ENCODE peak calls at places on chromosomes 2 and 18, in six cellular contexts. One of them, this sample, is unnamed.

GRCh38 chr18:21241224-21242131 is 554 bp upstream of the GREB1L start:
- DNase-seq in A172: no peak
- DNase-seq in fibroblast of lung: no peak
- DNase-seq in RWPE1: no peak
- DNase-seq in NCI-H524 treated with DMSO at 0.1 percent for 48 hours: no peak
- DNase-seq in stimulated activated CD4-positive, alpha-beta T cell treated with anti-CD3 and anti-CD28 coated beads, Interleukin-1b, Interleukin-23, amount 100 ng/mL, for 24 hours: no peak
- DNase-seq in this sample: no peak

GRCh38 chr2:119523383-119523958 is 812 bp downstream of the SCTR start:
- DNase-seq in A172: no peak
- DNase-seq in fibroblast of lung: no peak
- DNase-seq in RWPE1: no peak
- DNase-seq in NCI-H524 treated with DMSO at 0.1 percent for 48 hours: no peak
- DNase-seq in stimulated activated CD4-positive, alpha-beta T cell treated with anti-CD3 and anti-CD28 coated beads, Interleukin-1b, Interleukin-23, amount 100 ng/mL, for 24 hours: no peak
- DNase-seq in this sample: no peak

GRCh38 chr18:9825571-9826073 is 60.2 kb upstream of the TXNDC2 start:
- DNase-seq in A172: peak
- DNase-seq in fibroblast of lung: peak
- DNase-seq in RWPE1: peak
- DNase-seq in NCI-H524 treated with DMSO at 0.1 percent for 48 hours: no peak
- DNase-seq in stimulated activated CD4-positive, alpha-beta T cell treated with anti-CD3 and anti-CD28 coated beads, Interleukin-1b, Interleukin-23, amount 100 ng/mL, for 24 hours: no peak
- DNase-seq in this sample: peak

GRCh38 chr2:181106789-181107418 is 126.5 kb downstream of the UBE2E3 start:
- DNase-seq in A172: peak
- DNase-seq in fibroblast of lung: peak
- DNase-seq in RWPE1: peak
- DNase-seq in NCI-H524 treated with DMSO at 0.1 percent for 48 hours: no peak
- DNase-seq in stimulated activated CD4-positive, alpha-beta T cell treated with anti-CD3 and anti-CD28 coated beads, Interleukin-1b, Interleukin-23, amount 100 ng/mL, for 24 hours: no peak
- DNase-seq in this sample: peak

GRCh38 chr2:42142476-42143184 is 26.5 kb upstream of the EML4 start:
- DNase-seq in A172: no peak
- DNase-seq in fibroblast of lung: peak
- DNase-seq in RWPE1: no peak
- DNase-seq in NCI-H524 treated with DMSO at 0.1 percent for 48 hours: no peak
- DNase-seq in stimulated activated CD4-positive, alpha-beta T cell treated with anti-CD3 and anti-CD28 coated beads, Interleukin-1b, Interleukin-23, amount 100 ng/mL, for 24 hours: no peak
- DNase-seq in this sample: no peak

GRCh38 chr18:37492952-37493351 is 72.6 kb downstream of the CELF4 start:
- DNase-seq in A172: no peak
- DNase-seq in fibroblast of lung: no peak
- DNase-seq in RWPE1: no peak
- DNase-seq in NCI-H524 treated with DMSO at 0.1 percent for 48 hours: no peak
- DNase-seq in stimulated activated CD4-positive, alpha-beta T cell treated with anti-CD3 and anti-CD28 coated beads, Interleukin-1b, Interleukin-23, amount 100 ng/mL, for 24 hours: no peak
- DNase-seq in this sample: no peak

GRCh38 chr2:15899751-15900493 is 40.4 kb upstream of the MYCN start:
- DNase-seq in A172: no peak
- DNase-seq in fibroblast of lung: no peak
- DNase-seq in RWPE1: no peak
- DNase-seq in NCI-H524 treated with DMSO at 0.1 percent for 48 hours: no peak
- DNase-seq in stimulated activated CD4-positive, alpha-beta T cell treated with anti-CD3 and anti-CD28 coated beads, Interleukin-1b, Interleukin-23, amount 100 ng/mL, for 24 hours: no peak
- DNase-seq in this sample: no peak

GRCh38 chr18:2538844-2539243 is 32.5 kb downstream of the METTL4 start:
- DNase-seq in A172: no peak
- DNase-seq in fibroblast of lung: peak
- DNase-seq in RWPE1: no peak
- DNase-seq in NCI-H524 treated with DMSO at 0.1 percent for 48 hours: peak
- DNase-seq in stimulated activated CD4-positive, alpha-beta T cell treated with anti-CD3 and anti-CD28 coated beads, Interleukin-1b, Interleukin-23, amount 100 ng/mL, for 24 hours: no peak
- DNase-seq in this sample: no peak

GRCh38 chr18:46571756-46572155 is 85.3 kb downstream of the LOXHD1 start:
- DNase-seq in A172: no peak
- DNase-seq in fibroblast of lung: no peak
- DNase-seq in RWPE1: no peak
- DNase-seq in NCI-H524 treated with DMSO at 0.1 percent for 48 hours: no peak
- DNase-seq in stimulated activated CD4-positive, alpha-beta T cell treated with anti-CD3 and anti-CD28 coated beads, Interleukin-1b, Interleukin-23, amount 100 ng/mL, for 24 hours: no peak
- DNase-seq in this sample: no peak

GRCh38 chr18:33051397-33051796 is 278.6 kb upstream of the KLHL14 start:
- DNase-seq in A172: no peak
- DNase-seq in fibroblast of lung: peak
- DNase-seq in RWPE1: no peak
- DNase-seq in NCI-H524 treated with DMSO at 0.1 percent for 48 hours: no peak
- DNase-seq in stimulated activated CD4-positive, alpha-beta T cell treated with anti-CD3 and anti-CD28 coated beads, Interleukin-1b, Interleukin-23, amount 100 ng/mL, for 24 hours: no peak
- DNase-seq in this sample: no peak

GRCh38 chr2:234081970-234082822 is 31.7 kb downstream of the SPP2 start:
- DNase-seq in A172: no peak
- DNase-seq in fibroblast of lung: no peak
- DNase-seq in RWPE1: no peak
- DNase-seq in NCI-H524 treated with DMSO at 0.1 percent for 48 hours: no peak
- DNase-seq in stimulated activated CD4-positive, alpha-beta T cell treated with anti-CD3 and anti-CD28 coated beads, Interleukin-1b, Interleukin-23, amount 100 ng/mL, for 24 hours: no peak
- DNase-seq in this sample: no peak

GRCh38 chr18:52287151-52287550 is 52.8 kb upstream of the DCC start:
- DNase-seq in A172: peak
- DNase-seq in fibroblast of lung: peak
- DNase-seq in RWPE1: no peak
- DNase-seq in NCI-H524 treated with DMSO at 0.1 percent for 48 hours: no peak
- DNase-seq in stimulated activated CD4-positive, alpha-beta T cell treated with anti-CD3 and anti-CD28 coated beads, Interleukin-1b, Interleukin-23, amount 100 ng/mL, for 24 hours: no peak
- DNase-seq in this sample: no peak

GRCh38 chr2:188984680-188985079 is 10.5 kb downstream of the COL3A1 start:
- DNase-seq in A172: peak
- DNase-seq in fibroblast of lung: peak
- DNase-seq in RWPE1: no peak
- DNase-seq in NCI-H524 treated with DMSO at 0.1 percent for 48 hours: no peak
- DNase-seq in stimulated activated CD4-positive, alpha-beta T cell treated with anti-CD3 and anti-CD28 coated beads, Interleukin-1b, Interleukin-23, amount 100 ng/mL, for 24 hours: no peak
- DNase-seq in this sample: peak

GRCh38 chr2:152078662-152079061 is 20.2 kb downstream of the CACNB4 start:
- DNase-seq in A172: no peak
- DNase-seq in fibroblast of lung: no peak
- DNase-seq in RWPE1: no peak
- DNase-seq in NCI-H524 treated with DMSO at 0.1 percent for 48 hours: no peak
- DNase-seq in stimulated activated CD4-positive, alpha-beta T cell treated with anti-CD3 and anti-CD28 coated beads, Interleukin-1b, Interleukin-23, amount 100 ng/mL, for 24 hours: no peak
- DNase-seq in this sample: no peak

GRCh38 chr2:67684991-67685390 is 287.9 kb downstream of the ETAA1 start:
- DNase-seq in A172: no peak
- DNase-seq in fibroblast of lung: no peak
- DNase-seq in RWPE1: no peak
- DNase-seq in NCI-H524 treated with DMSO at 0.1 percent for 48 hours: no peak
- DNase-seq in stimulated activated CD4-positive, alpha-beta T cell treated with anti-CD3 and anti-CD28 coated beads, Interleukin-1b, Interleukin-23, amount 100 ng/mL, for 24 hours: no peak
- DNase-seq in this sample: no peak

GRCh38 chr2:134815741-134816140 is 22.7 kb upstream of the ACMSD start:
- DNase-seq in A172: no peak
- DNase-seq in fibroblast of lung: no peak
- DNase-seq in RWPE1: no peak
- DNase-seq in NCI-H524 treated with DMSO at 0.1 percent for 48 hours: no peak
- DNase-seq in stimulated activated CD4-positive, alpha-beta T cell treated with anti-CD3 and anti-CD28 coated beads, Interleukin-1b, Interleukin-23, amount 100 ng/mL, for 24 hours: no peak
- DNase-seq in this sample: no peak

GRCh38 chr18:46722051-46722450 is 34.8 kb downstream of the ST8SIA5 start:
- DNase-seq in A172: no peak
- DNase-seq in fibroblast of lung: no peak
- DNase-seq in RWPE1: no peak
- DNase-seq in NCI-H524 treated with DMSO at 0.1 percent for 48 hours: no peak
- DNase-seq in stimulated activated CD4-positive, alpha-beta T cell treated with anti-CD3 and anti-CD28 coated beads, Interleukin-1b, Interleukin-23, amount 100 ng/mL, for 24 hours: no peak
- DNase-seq in this sample: no peak

GRCh38 chr18:59202258-59202820 is 17.6 kb upstream of the GRP start:
- DNase-seq in A172: no peak
- DNase-seq in fibroblast of lung: no peak
- DNase-seq in RWPE1: no peak
- DNase-seq in NCI-H524 treated with DMSO at 0.1 percent for 48 hours: no peak
- DNase-seq in stimulated activated CD4-positive, alpha-beta T cell treated with anti-CD3 and anti-CD28 coated beads, Interleukin-1b, Interleukin-23, amount 100 ng/mL, for 24 hours: no peak
- DNase-seq in this sample: no peak

This sample was measured in GM04503.